ENCODE peak calls at places on chromosomes 4 and X, in nine cellular contexts. D, S, Q, F, I, L, A, K and N are unnamed samples.

GRCh38 chr4:7209699-7210098 is 17.4 kb downstream of the SORCS2 start:
- DNase-seq in D (peak), S (no peak), Q (no peak), F (no peak), I (no peak), L (no peak), A (no peak), K (peak), N (no peak)

GRCh38 chrX:137432609-137433008 is 133.3 kb upstream of the ZIC3 start:
- DNase-seq in D (peak), S (peak), Q (no peak), F (peak), I (peak), L (peak), A (peak), K (no peak), N (no peak)

GRCh38 chrX:148380614-148381561 is 119.5 kb upstream of the AFF2 start:
- DNase-seq in D (no peak), S (no peak), Q (no peak), F (peak), I (no peak), L (peak), A (no peak), K (peak), N (peak)

GRCh38 chr4:74675673-74676279 is 118.5 kb downstream of the BTC start:
- DNase-seq in D (peak), S (peak), Q (peak), F (peak), I (peak), L (peak), A (peak), K (peak), N (peak)

GRCh38 chr4:17558941-17559708 is 17.9 kb upstream of the LAP3 start:
- DNase-seq in D (no peak), S (no peak), Q (no peak), F (no peak), I (no peak), L (no peak), A (no peak), K (no peak), N (peak)

GRCh38 chrX:618761-619450 is 11.7 kb upstream of the SHOX start:
- DNase-seq in D (no peak), S (peak), Q (no peak), F (no peak), I (no peak), L (no peak), A (no peak), K (no peak), N (no peak)

GRCh38 chr4:133151681-133152329 is 2.7 kb downstream of the PCDH10 start:
- DNase-seq in D (no peak), S (peak), Q (no peak), F (no peak), I (peak), L (no peak), A (peak), K (no peak), N (peak)

GRCh38 chrX:70038951-70039350 is 10.8 kb downstream of the AWAT2 start:
- DNase-seq in D (no peak), S (no peak), Q (no peak), F (no peak), I (no peak), L (no peak), A (no peak), K (peak), N (no peak)

GRCh38 chr4:93084599-93085305 is 743.8 kb upstream of the ATOH1 start:
- DNase-seq in D (no peak), S (peak), Q (no peak), F (no peak), I (no peak), L (no peak), A (peak), K (no peak), N (no peak)

GRCh38 chr4:74531952-74532794 is 87.2 kb downstream of the AREG start:
- DNase-seq in D (peak), S (peak), Q (peak), F (peak), I (peak), L (peak), A (peak), K (peak), N (peak)

GRCh38 chr4:167100120-167100519 is 134.2 kb downstream of the SPOCK3 start:
- DNase-seq in D (peak), S (peak), Q (no peak), F (no peak), I (no peak), L (peak), A (peak), K (peak), N (peak)

GRCh38 chrX:48677456-48678030 is 6.1 kb upstream of the WAS start:
- DNase-seq in D (no peak), S (no peak), Q (no peak), F (no peak), I (no peak), L (no peak), A (no peak), K (no peak), N (peak)

GRCh38 chr4:77155631-77156345 is 1.2 kb upstream of the CCNG2 start:
- DNase-seq in D (no peak), S (no peak), Q (no peak), F (peak), I (no peak), L (peak), A (peak), K (no peak), N (no peak)

GRCh38 chrX:121871122-121871521 is 823.7 kb downstream of the GLUD2 start:
- DNase-seq in D (no peak), S (no peak), Q (no peak), F (no peak), I (no peak), L (no peak), A (no peak), K (no peak), N (no peak)

GRCh38 chrX:1397001-1397400 is 5.1 kb upstream of the SLC25A6 start:
- DNase-seq in D (no peak), S (no peak), Q (no peak), F (no peak), I (no peak), L (no peak), A (no peak), K (no peak), N (no peak)

GRCh38 chrX:115499112-115499805 is 61.7 kb upstream of the PLS3 start:
- DNase-seq in D (no peak), S (no peak), Q (no peak), F (no peak), I (no peak), L (no peak), A (no peak), K (no peak), N (no peak)

GRCh38 chr4:114558446-114559020 is 40.1 kb upstream of the UGT8 start:
- DNase-seq in D (peak), S (peak), Q (peak), F (peak), I (no peak), L (no peak), A (peak), K (no peak), N (no peak)

GRCh38 chrX:79117078-79117477 is 27.4 kb upstream of the GPR174 start:
- DNase-seq in D (no peak), S (no peak), Q (no peak), F (no peak), I (no peak), L (no peak), A (no peak), K (no peak), N (no peak)

GRCh38 chrX:10039821-10040793 is 72.9 kb downstream of the CLDN34 start:
- DNase-seq in D (peak), S (peak), Q (no peak), F (no peak), I (no peak), L (no peak), A (no peak), K (peak), N (no peak)

GRCh38 chrX:49251325-49251724 is 13.2 kb downstream of the FOXP3 start:
- DNase-seq in D (no peak), S (no peak), Q (no peak), F (no peak), I (no peak), L (no peak), A (no peak), K (no peak), N (no peak)

GRCh38 chrX:78708171-78708570 is 39.3 kb upstream of the LPAR4 start:
- DNase-seq in D (peak), S (peak), Q (no peak), F (no peak), I (peak), L (no peak), A (peak), K (peak), N (peak)

GRCh38 chrX:1778817-1779216 is 164.0 kb downstream of the ASMT start:
- DNase-seq in D (peak), S (no peak), Q (peak), F (no peak), I (no peak), L (no peak), A (no peak), K (no peak), N (no peak)

GRCh38 chr4:101977096-101977495 is 186.6 kb downstream of the BANK1 start:
- DNase-seq in D (peak), S (no peak), Q (peak), F (no peak), I (no peak), L (no peak), A (no peak), K (peak), N (peak)

GRCh38 chr4:93633721-93634120 is 194.8 kb upstream of the ATOH1 start:
- DNase-seq in D (no peak), S (peak), Q (no peak), F (no peak), I (no peak), L (no peak), A (no peak), K (no peak), N (no peak)

GRCh38 chr4:15836362-15836761 is 58.2 kb downstream of the CD38 start:
- DNase-seq in D (peak), S (no peak), Q (peak), F (no peak), I (no peak), L (no peak), A (no peak), K (peak), N (peak)

GRCh38 chr4:110622841-110623709 is at the start of gene PITX2:
- DNase-seq in D (no peak), S (peak), Q (peak), F (peak), I (peak), L (no peak), A (peak), K (peak), N (peak)

GRCh38 chrX:136689441-136689840 is 41.5 kb downstream of the CD40LG start:
- DNase-seq in D (no peak), S (peak), Q (no peak), F (no peak), I (no peak), L (peak), A (peak), K (no peak), N (no peak)

GRCh38 chr4:107213410-107213809 is 177.3 kb upstream of the DKK2 start:
- DNase-seq in D (no peak), S (no peak), Q (no peak), F (no peak), I (peak), L (no peak), A (no peak), K (peak), N (no peak)

GRCh38 chrX:42934020-42934701 is 156.2 kb upstream of the PPP1R2C start:
- DNase-seq in D (no peak), S (no peak), Q (no peak), F (peak), I (no peak), L (peak), A (no peak), K (no peak), N (no peak)

DNA sequence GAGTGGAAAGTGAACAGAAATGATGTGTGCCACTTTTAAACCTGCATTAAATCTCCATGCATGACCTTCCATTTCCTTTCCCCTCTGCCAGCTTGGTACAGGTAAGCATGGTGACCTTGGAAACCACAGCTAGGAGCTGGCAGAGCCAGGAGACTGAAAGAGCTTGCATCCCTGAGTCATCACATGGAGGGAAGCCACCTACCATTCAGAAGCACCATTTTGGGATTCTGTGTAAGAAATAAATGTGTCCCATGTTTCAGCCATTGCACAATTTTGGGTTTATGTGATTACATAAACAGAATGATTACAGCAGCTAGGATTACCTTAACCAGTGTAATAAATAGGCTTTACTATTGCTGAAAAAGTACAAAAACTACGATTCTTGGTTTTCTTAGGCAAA is 17.3 kb upstream of the CCDC149 start:
- DNase-seq in D (peak), S (no peak), Q (no peak), F (no peak), I (no peak), L (no peak), A (no peak), K (peak), N (no peak)
- TF ChIP-seq EZH2phosphoT487 in D (no peak), S (no peak), Q (no peak), F (no peak), I (no peak), L (no peak), A (no peak), K (no peak), N (no peak)

GRCh38 chr4:55407764-55408163 is 12.0 kb downstream of the TMEM165 start:
- DNase-seq in D (no peak), S (no peak), Q (no peak), F (no peak), I (no peak), L (no peak), A (no peak), K (no peak), N (no peak)
- H3K4me2 ChIP-seq in D (no peak), S (no peak), Q (no peak), F (no peak), I (no peak), L (no peak), A (no peak), K (no peak), N (no peak)

GRCh38 chr4:1249731-1250526 is 999 bp upstream of the CTBP1 start:
- DNase-seq in D (peak), S (no peak), Q (no peak), F (no peak), I (peak), L (peak), A (peak), K (peak), N (peak)
- H3K27ac ChIP-seq in D (peak), S (no peak), Q (peak), F (peak), I (peak), L (peak), A (peak), K (peak), N (peak)

DNA sequence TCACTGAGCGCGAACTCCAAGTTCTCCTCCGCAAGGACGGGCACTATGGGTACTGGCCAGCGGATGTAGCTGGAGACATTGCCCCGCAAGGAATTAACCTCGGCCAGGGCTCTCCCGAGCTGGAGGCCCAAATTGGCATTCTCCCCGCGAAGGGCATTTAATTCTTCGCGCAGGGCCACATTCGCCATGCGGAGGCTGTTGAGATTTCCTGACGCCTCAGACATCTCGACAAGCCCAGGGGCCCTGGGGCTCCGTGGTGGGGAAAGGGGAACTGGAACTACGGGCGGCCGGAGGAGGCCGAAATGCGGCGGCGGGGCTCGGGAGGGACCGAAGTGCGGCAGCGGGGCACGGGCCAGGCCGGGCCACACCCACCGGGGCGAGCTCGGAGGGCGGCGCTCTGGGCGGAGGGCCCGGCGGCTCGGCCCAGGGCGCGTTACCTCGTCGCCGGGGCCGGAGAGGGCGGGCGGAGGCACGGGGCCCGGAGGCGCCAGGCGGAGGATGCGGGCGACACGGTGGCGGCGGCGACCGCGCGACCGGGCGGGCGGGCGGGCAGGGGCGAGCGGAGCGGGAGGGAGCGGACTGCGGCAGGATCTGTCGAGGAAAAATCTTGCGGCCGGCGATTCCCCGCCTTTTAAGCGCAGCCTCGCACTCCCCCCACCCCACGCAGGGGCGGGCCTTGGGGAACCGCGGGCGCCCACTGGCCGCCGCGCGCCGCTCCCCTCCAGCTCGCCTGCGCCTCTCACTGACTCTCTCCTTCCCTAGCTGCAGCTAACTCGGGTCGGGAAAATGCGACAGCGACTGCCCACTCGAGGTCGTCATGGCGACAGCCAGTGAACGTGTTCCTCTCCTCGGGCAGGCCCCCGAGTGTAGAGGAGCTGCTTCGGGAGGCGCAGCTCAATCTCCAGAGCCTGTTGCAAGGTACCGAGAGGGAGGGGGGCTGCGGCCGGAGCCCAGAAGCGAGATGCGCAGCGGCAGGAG is at the start of gene RTL5:
- DNase-seq in D (peak), S (peak), Q (peak), F (no peak), I (peak), L (peak), A (peak), K (peak), N (peak)
- TF ChIP-seq EZH2phosphoT487 in D (no peak), S (no peak), Q (no peak), F (no peak), I (no peak), L (no peak), A (no peak), K (no peak), N (no peak)

GRCh38 chr4:38174811-38175210 is 214.6 kb downstream of the PTTG2 start:
- DNase-seq in D (no peak), S (no peak), Q (no peak), F (no peak), I (no peak), L (no peak), A (no peak), K (no peak), N (no peak)
- H3K4me2 ChIP-seq in D (no peak), S (no peak), Q (no peak), F (no peak), I (no peak), L (no peak), A (no peak), K (no peak), N (no peak)

GRCh38 chr4:143287571-143287923 is 49.1 kb upstream of the GAB1 start:
- DNase-seq in D (no peak), S (peak), Q (no peak), F (peak), I (no peak), L (no peak), A (peak), K (no peak), N (no peak)

GRCh38 chr4:143281507-143282169 is 55.0 kb upstream of the GAB1 start:
- DNase-seq in D (no peak), S (no peak), Q (no peak), F (no peak), I (no peak), L (peak), A (no peak), K (no peak), N (no peak)

GRCh38 chr4:143286058-143286457 is 50.6 kb upstream of the GAB1 start:
- DNase-seq in D (no peak), S (no peak), Q (no peak), F (no peak), I (no peak), L (no peak), A (no peak), K (peak), N (no peak)

GRCh38 chr4:143286733-143287570 is 49.7 kb upstream of the GAB1 start:
- DNase-seq in D (peak), S (no peak), Q (no peak), F (no peak), I (no peak), L (peak), A (no peak), K (peak), N (no peak)

DNA sequence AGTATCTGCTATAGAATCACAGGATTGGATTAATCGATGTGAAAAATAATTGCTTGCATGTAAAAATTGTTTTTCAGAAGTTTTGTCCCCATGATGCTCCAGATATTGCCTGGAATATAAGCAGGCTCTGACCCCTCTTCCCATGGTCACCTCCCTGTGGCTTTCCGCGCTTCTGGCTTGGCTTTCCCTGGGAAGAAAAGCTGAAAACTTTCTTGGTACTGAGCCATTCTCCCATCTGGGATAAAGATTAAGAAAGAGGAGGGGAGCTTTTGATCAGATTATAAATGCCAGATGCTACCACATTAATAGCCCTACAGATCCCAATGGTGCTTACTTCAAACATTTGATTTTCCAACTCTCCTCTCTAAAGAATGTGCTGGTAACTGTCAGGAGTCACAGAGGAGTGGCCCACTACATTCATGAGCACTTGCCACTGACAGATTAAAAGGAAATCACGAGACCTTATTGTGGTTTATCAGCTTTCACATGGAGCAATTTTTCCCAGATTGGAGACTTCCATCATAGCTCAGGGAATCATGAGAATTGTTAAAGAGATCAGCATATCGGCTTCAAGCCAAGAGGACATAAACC is 54.4 kb upstream of the GAB1 start:
- DNase-seq in D (no peak), S (no peak), Q (no peak), F (no peak), I (peak), L (no peak), A (no peak), K (no peak), N (no peak)
- H3K27ac ChIP-seq in D (no peak), S (no peak), Q (no peak), F (no peak), I (no peak), L (no peak), A (no peak), K (no peak), N (no peak)

GRCh38 chr4:153238146-153238919 is 34.1 kb downstream of the TRIM2 start:
- DNase-seq in D (no peak), S (no peak), Q (no peak), F (no peak), I (no peak), L (no peak), A (no peak), K (no peak), N (no peak)

GRCh38 chr4:153232768-153233167 is 28.5 kb downstream of the TRIM2 start:
- DNase-seq in D (peak), S (peak), Q (peak), F (peak), I (no peak), L (no peak), A (peak), K (peak), N (peak)

GRCh38 chr4:153234923-153235322 is 30.7 kb downstream of the TRIM2 start:
- DNase-seq in D (peak), S (no peak), Q (peak), F (no peak), I (no peak), L (no peak), A (no peak), K (peak), N (no peak)

GRCh38 chr4:153228512-153229145 is 24.4 kb downstream of the TRIM2 start:
- DNase-seq in D (no peak), S (no peak), Q (no peak), F (no peak), I (peak), L (no peak), A (no peak), K (no peak), N (no peak)

GRCh38 chr4:153233761-153234371 is 29.6 kb downstream of the TRIM2 start:
- DNase-seq in D (peak), S (no peak), Q (peak), F (no peak), I (no peak), L (no peak), A (no peak), K (peak), N (peak)
- TF ChIP-seq EZH2phosphoT487 in D (no peak), S (no peak), Q (no peak), F (no peak), I (no peak), L (no peak), A (no peak), K (peak), N (no peak)